ENCODE peak calls at places on chromosomes 11 and 22, in five cellular contexts. Z is A549, B is HCT116, O is IMR-90, F is testis. I is an unnamed sample.

GRCh38 chr11:95503047-95503446 is 272.0 kb upstream of the SESN3 start:
- DNase-seq in Z (no peak), B (no peak), O (peak), F (no peak), I (no peak)

GRCh38 chr22:34370711-34371110 is 450.4 kb upstream of the LARGE1 start:
- DNase-seq in Z (no peak), B (no peak), O (no peak), F (no peak), I (no peak)

GRCh38 chr11:518463-519202 is 11.6 kb upstream of the RNH1 start:
- DNase-seq in Z (peak), B (peak), O (peak), F (peak), I (peak)

GRCh38 chr11:113119074-113119473 is 157.9 kb downstream of the NCAM1 start:
- DNase-seq in Z (no peak), B (no peak), O (no peak), F (no peak), I (no peak)

GRCh38 chr11:2084721-2085120 is 54.5 kb downstream of the IGF2 start:
- DNase-seq in Z (no peak), B (no peak), O (no peak), F (no peak), I (no peak)

GRCh38 chr11:92765965-92766371 is 203.5 kb upstream of the MTNR1B start:
- DNase-seq in Z (no peak), B (no peak), O (peak), F (no peak), I (no peak)

GRCh38 chr11:112962854-112963367 is 1.7 kb downstream of the NCAM1 start:
- DNase-seq in Z (no peak), B (no peak), O (no peak), F (peak), I (no peak)

GRCh38 chr22:19993926-19994325 is 22.7 kb downstream of the ARVCF start:
- DNase-seq in Z (no peak), B (no peak), O (no peak), F (no peak), I (no peak)

GRCh38 chr11:94732617-94733292 is 35.4 kb upstream of the AMOTL1 start:
- DNase-seq in Z (no peak), B (no peak), O (peak), F (no peak), I (no peak)

GRCh38 chr11:35009191-35009940 is 92.9 kb downstream of the PDHX start:
- DNase-seq in Z (peak), B (peak), O (peak), F (no peak), I (no peak)

GRCh38 chr22:41975299-41976069 is 6.2 kb downstream of the SEPTIN3 start:
- DNase-seq in Z (no peak), B (no peak), O (no peak), F (no peak), I (no peak)

GRCh38 chr22:19497245-19497644 is 17.5 kb downstream of the CDC45 start:
- DNase-seq in Z (no peak), B (no peak), O (peak), F (peak), I (no peak)

GRCh38 chr11:6618117-6619020 is 853 bp downstream of the TPP1 start:
- DNase-seq in Z (no peak), B (no peak), O (peak), F (peak), I (no peak)

GRCh38 chr11:14418801-14419417 is 59.9 kb upstream of the RRAS2 start:
- DNase-seq in Z (peak), B (peak), O (peak), F (no peak), I (no peak)

GRCh38 chr11:132846080-132846479 is 686.2 kb downstream of the OPCML start:
- DNase-seq in Z (no peak), B (no peak), O (no peak), F (no peak), I (no peak)

GRCh38 chr11:115806056-115806455 is 301.8 kb upstream of the CADM1 start:
- DNase-seq in Z (no peak), B (no peak), O (no peak), F (no peak), I (no peak)

GRCh38 chr11:47271961-47272661 is 2.2 kb downstream of the MADD start:
- DNase-seq in Z (no peak), B (no peak), O (no peak), F (no peak), I (no peak)

DNA sequence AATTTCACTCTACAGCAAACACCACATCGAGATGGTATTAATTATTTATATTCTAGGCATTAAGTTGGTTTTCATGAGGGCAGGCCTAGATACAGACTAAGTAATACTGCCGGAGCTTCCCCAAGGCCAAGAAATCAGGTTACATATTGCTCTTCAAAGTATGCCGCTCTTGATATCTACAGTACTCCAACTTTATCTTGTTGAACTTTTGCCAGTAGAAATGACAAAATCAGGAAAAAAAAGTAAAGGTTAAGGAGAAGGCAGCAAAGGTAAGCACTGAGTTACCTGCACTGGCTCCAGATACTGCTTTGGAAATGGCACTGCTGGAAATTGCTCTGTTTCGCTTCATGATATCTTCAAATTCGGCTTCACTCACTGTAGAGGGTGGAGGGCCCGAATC is 14.4 kb downstream of the CPSF7 start:
- DNase-seq in Z (no peak), B (no peak), O (no peak), F (no peak), I (no peak)
- TF ChIP-seq POLR2A in Z (no peak), B (no peak), O (no peak), F (no peak), I (no peak)

GRCh38 chr11:3894128-3894731 is 38.8 kb downstream of the STIM1 start:
- DNase-seq in Z (no peak), B (no peak), O (peak), F (no peak), I (peak)
- TF ChIP-seq POLR2A in Z (no peak), B (no peak), O (no peak), F (no peak), I (no peak)

GRCh38 chr22:31346733-31347250 is 646 bp upstream of the PATZ1 start:
- DNase-seq in Z (peak), B (no peak), O (peak), F (peak), I (no peak)
- TF ChIP-seq POLR2A in Z (peak), B (no peak), O (no peak), F (no peak), I (no peak)

GRCh38 chr22:38936562-38936961 is 20.8 kb upstream of the APOBEC3A start:
- DNase-seq in Z (no peak), B (no peak), O (no peak), F (no peak), I (no peak)

GRCh38 chr22:38935616-38936015 is 21.8 kb upstream of the APOBEC3A start:
- DNase-seq in Z (no peak), B (no peak), O (no peak), F (no peak), I (no peak)

GRCh38 chr22:38937541-38937940 is 19.9 kb upstream of the APOBEC3A start:
- DNase-seq in Z (no peak), B (no peak), O (no peak), F (no peak), I (no peak)

GRCh38 chr22:38937036-38937435 is 20.4 kb upstream of the APOBEC3A start:
- DNase-seq in Z (no peak), B (no peak), O (no peak), F (no peak), I (no peak)

GRCh38 chr22:38935023-38935422 is 22.4 kb upstream of the APOBEC3A start:
- DNase-seq in Z (no peak), B (no peak), O (no peak), F (no peak), I (no peak)
- TF ChIP-seq POLR2A in Z (no peak), B (no peak), O (no peak), F (no peak), I (no peak)

GRCh38 chr11:70225629-70226582 is 22.8 kb downstream of the FADD start:
- DNase-seq in Z (no peak), B (no peak), O (no peak), F (peak), I (no peak)
- TF ChIP-seq POLR2A in Z (no peak), B (no peak), O (no peak), F (no peak), I (no peak)

GRCh38 chr11:65066315-65066714 is 8.0 kb upstream of the NAALADL1 start:
- DNase-seq in Z (no peak), B (no peak), O (no peak), F (no peak), I (no peak)
- TF ChIP-seq POLR2A in Z (no peak), B (no peak), O (no peak), F (no peak), I (no peak)

GRCh38 chr11:118606157-118606843 is 1.1 kb upstream of the PHLDB1 start:
- DNase-seq in Z (no peak), B (no peak), O (no peak), F (no peak), I (no peak)

GRCh38 chr11:118607401-118608267 is at the start of gene PHLDB1:
- DNase-seq in Z (peak), B (no peak), O (peak), F (peak), I (no peak)

GRCh38 chr11:118604566-118604965 is 2.8 kb upstream of the PHLDB1 start:
- DNase-seq in Z (no peak), B (no peak), O (no peak), F (no peak), I (no peak)

GRCh38 chr11:118606844-118607228 is 579 bp upstream of the PHLDB1 start:
- DNase-seq in Z (no peak), B (no peak), O (no peak), F (no peak), I (no peak)

DNA sequence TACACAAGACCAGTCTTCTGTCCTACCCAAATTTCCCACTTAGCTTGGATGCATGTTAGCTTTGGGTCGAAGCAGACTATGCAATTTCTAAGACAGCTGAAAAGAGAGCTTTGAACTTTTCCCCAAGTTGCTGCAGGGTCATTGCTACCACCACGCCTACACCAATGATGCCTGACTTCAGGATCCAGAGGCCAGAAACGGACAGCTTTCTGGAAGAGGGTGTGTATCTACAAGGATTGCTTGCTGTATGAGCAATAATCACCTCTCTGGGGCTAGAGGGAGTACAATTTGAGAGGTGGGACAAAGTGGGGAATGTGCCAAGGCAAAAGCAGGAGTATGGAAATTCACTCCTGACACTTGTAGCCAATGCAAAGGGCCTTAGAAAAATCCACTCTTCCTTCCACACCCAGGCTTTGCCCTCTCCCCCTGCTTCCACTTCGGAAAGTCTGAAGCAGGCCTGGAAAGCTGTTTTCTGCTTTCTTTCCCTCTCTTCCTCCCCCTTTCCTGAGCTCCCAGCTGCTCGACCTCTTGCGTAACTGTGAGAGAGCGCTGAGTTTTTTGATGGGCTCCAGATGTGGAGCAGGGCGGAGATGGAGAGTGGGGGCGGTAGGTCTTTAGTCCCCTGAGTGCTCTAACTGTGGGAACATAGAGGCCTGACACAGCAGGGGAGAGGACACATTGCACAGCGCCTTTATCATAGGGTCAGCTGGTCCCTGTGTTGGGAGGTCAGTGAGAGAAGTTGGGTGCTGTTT is 2.1 kb upstream of the PHLDB1 start:
- DNase-seq in Z (no peak), B (no peak), O (peak), F (peak), I (no peak)
- TF ChIP-seq POLR2A in Z (no peak), B (no peak), O (peak), F (no peak), I (no peak)

I was measured in esophagus squamous epithelium.